ENCODE peak calls at places on chromosomes 7 and 10, in four cellular contexts. A, D, I and W are unnamed samples.

GRCh38 chr7:33195264-33195663 is 65.9 kb downstream of the BBS9 start:
- DNase-seq in A (no peak), D (no peak), I (no peak), W (peak; percentile 82)

GRCh38 chr7:91264083-91264923 is at the start of gene FZD1:
- DNase-seq in I (peak; percentile 95), D (peak; percentile 99), A (peak; percentile 99), W (peak; percentile 100)

GRCh38 chr7:139192014-139192706 is 38.9 kb upstream of the UBN2 start:
- DNase-seq in I (no peak), D (no peak), A (no peak), W (peak; percentile 11)

GRCh38 chr10:128573236-128573800 is 447.1 kb upstream of the MKI67 start:
- DNase-seq in D (no peak), I (no peak), A (no peak), W (no peak)

GRCh38 chr7:78769551-78770101 is 683.8 kb downstream of the MAGI2 start:
- DNase-seq in A (no peak), I (no peak), D (no peak), W (peak; percentile 41)

GRCh38 chr7:128076831-128077271 is 45.6 kb upstream of the LRRC4 start:
- DNase-seq in I (peak; percentile 81), D (no peak), A (peak; percentile 34), W (no peak)

GRCh38 chr10:60967854-60968484 is 24.0 kb upstream of the RHOBTB1 start:
- DNase-seq in A (no peak), I (no peak), D (peak; percentile 58), W (no peak)

GRCh38 chr10:77898323-77899079 is 28.1 kb downstream of the DLG5 start:
- DNase-seq in D (no peak), I (peak; percentile 43), A (peak; percentile 31), W (no peak)

GRCh38 chr10:86711957-86712708 is 43.8 kb downstream of the LDB3 start:
- DNase-seq in I (peak; percentile 58), A (peak; percentile 67), D (no peak), W (no peak)

GRCh38 chr10:123402656-123403055 is 248.5 kb downstream of the BUB3 start:
- DNase-seq in A (no peak), D (no peak), I (no peak), W (no peak)

GRCh38 chr10:123269017-123269552 is 114.9 kb downstream of the BUB3 start:
- DNase-seq in I (no peak), D (no peak), A (no peak), W (no peak)

GRCh38 chr10:109956454-109957091 is 33.3 kb upstream of the XPNPEP1 start:
- DNase-seq in I (peak; percentile 55), D (peak; percentile 67), A (peak; percentile 55), W (no peak)

GRCh38 chr7:41107330-41107937 is 595.5 kb downstream of the INHBA start:
- DNase-seq in A (no peak), D (no peak), I (no peak), W (no peak)

GRCh38 chr7:78326870-78327269 is 528.3 kb downstream of the PHTF2 start:
- DNase-seq in D (no peak), I (no peak), A (no peak), W (peak; percentile 27)

GRCh38 chr7:84546403-84546802 is 351.8 kb upstream of the SEMA3A start:
- DNase-seq in A (peak; percentile 32), I (no peak), D (no peak), W (no peak)

GRCh38 chr10:43921881-43922280 is 273.2 kb upstream of the ZNF32 start:
- DNase-seq in A (no peak), I (no peak), D (no peak), W (no peak)

GRCh38 chr7:135744938-135745701 is 3.5 kb downstream of the FAM180A start:
- DNase-seq in I (no peak), D (no peak), A (no peak), W (peak; percentile 76)

GRCh38 chr10:71685554-71686202 is 33.9 kb downstream of the C10orf105 start:
- DNase-seq in I (no peak), D (no peak), A (peak; percentile 25), W (no peak)

GRCh38 chr10:93225938-93226337 is 152.2 kb downstream of the CYP26A1 start:
- DNase-seq in I (no peak), A (no peak), D (no peak), W (no peak)

GRCh38 chr10:124917168-124917938 is 24.6 kb upstream of the ZRANB1 start:
- DNase-seq in A (peak; percentile 54), I (peak; percentile 55), D (peak; percentile 47), W (peak; percentile 71)

GRCh38 chr10:33271969-33272583 is 62.4 kb downstream of the NRP1 start:
- DNase-seq in A (no peak), D (no peak), I (no peak), W (peak; percentile 67)

GRCh38 chr10:63901916-63902315 is 380.7 kb downstream of the REEP3 start:
- DNase-seq in A (no peak), I (no peak), D (no peak), W (peak; percentile 59)

GRCh38 chr10:62084434-62084833 is 182.9 kb downstream of the ARID5B start:
- DNase-seq in A (no peak), I (no peak), D (no peak), W (peak; percentile 31)

GRCh38 chr7:156028521-156028920 is 216.3 kb upstream of the SHH start:
- DNase-seq in A (no peak), D (no peak), I (no peak), W (no peak)

GRCh38 chr7:252216-252965 is 37.6 kb upstream of the FOXL3 start:
- DNase-seq in A (no peak), I (no peak), D (no peak), W (no peak)

GRCh38 chr7:255038-255435 is 34.9 kb upstream of the FOXL3 start:
- DNase-seq in D (peak; percentile 14), I (no peak), A (no peak), W (no peak)

GRCh38 chr7:254337-255037 is 35.5 kb upstream of the FOXL3 start:
- DNase-seq in D (no peak), A (no peak), I (no peak), W (no peak)

GRCh38 chr7:252981-253380 is 37.0 kb upstream of the FOXL3 start:
- DNase-seq in A (no peak), D (no peak), I (no peak), W (no peak)

DNA sequence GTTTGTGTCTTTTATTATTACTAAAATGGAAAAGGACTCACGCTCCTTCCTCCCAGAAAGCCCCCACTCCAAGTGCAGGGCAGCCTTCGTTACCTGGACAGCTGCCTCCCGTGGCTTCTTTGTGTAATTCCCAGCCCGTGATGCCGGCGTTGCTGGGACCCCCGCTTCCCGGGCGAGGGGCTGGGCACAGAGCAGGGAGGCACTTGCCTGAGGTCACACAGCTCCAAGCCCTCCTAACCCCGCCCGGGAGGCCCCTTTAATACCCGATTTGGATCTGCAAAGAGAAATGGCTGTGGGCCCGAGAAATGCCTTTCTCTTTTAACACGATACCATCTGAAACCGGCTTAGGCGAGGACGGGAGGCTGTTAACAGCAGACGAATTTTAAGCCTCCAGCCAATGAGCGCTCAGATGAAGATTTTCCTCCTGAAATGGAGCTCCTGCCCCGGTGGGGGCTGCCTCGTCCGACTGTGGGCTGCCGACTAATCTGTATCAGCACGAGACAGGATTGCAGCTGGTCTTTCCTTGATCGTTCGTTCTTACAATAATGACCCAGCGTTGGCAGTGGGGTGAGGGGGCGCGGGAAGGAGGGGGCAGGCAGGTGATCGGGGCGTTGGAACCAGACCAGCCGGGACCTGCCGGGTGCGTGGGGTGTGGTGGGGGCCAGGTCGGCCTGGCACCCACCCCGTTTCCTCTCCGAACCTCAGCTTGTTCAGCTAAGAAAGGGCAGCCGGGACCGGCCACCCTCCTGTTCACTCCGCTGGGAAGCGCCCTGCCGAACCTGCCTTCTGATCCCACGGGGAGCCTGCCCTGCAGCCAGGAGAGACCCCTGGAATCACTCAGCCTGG is 36.3 kb upstream of the FOXL3 start:
- DNase-seq in A (no peak), I (no peak), D (no peak), W (no peak)
- H3K36me3 ChIP-seq in A (no peaks in the 10 kb centered on the region), I (no peaks in the 10 kb centered on the region), D (no peaks in the 10 kb centered on the region), W (peaks cover 88% of the 10 kb centered on the region)

GRCh38 chr7:1512781-1513656 is 8.8 kb upstream of the INTS1 start:
- DNase-seq in I (peak; percentile 15), A (no peak), D (peak; percentile 68), W (peak; percentile 74)
- H3K4me3 ChIP-seq in I (no peak overlapping the region), A (no peak overlapping the region), D (no peak overlapping the region), W (no peak overlapping the region)

DNA sequence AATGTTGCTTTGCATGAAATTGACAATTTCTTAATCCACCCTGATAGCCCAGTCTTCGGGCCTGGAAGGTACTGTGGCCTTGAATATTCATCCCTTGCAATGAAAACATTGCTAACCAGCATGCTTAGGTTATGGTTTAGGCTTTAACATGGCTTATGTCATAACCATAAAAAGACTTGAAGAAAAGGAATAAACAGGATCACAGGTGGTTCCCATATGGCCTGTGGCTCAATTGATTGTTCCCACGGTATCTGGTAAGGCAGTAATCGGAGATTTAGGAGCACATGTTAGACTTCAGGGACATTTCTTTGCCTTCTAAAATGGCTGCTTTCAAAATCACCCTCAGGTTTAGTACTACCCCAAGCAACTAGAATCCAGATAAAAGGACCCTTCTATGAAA is 139.5 kb downstream of the ST7 start:
- DNase-seq in A (no peak), I (no peak), D (no peak), W (no peak)
- H3K4me1 ChIP-seq in A (no peaks in the 10 kb centered on the region), I (peaks cover 14% of the 10 kb centered on the region), D (peaks cover 29% of the 10 kb centered on the region), W (peaks cover 3% of the 10 kb centered on the region)

GRCh38 chr10:97434055-97434454 is 8.1 kb downstream of the PGAM1 start:
- DNase-seq in A (no peak), I (no peak), D (no peak), W (no peak)

GRCh38 chr10:97434557-97434956 is 8.6 kb downstream of the PGAM1 start:
- DNase-seq in A (no peak), I (no peak), D (no peak), W (no peak)

GRCh38 chr10:97433430-97434001 is 7.5 kb downstream of the PGAM1 start:
- DNase-seq in A (no peak), D (no peak), I (no peak), W (no peak)

GRCh38 chr10:97435211-97435610 is 9.2 kb downstream of the PGAM1 start:
- DNase-seq in D (no peak), A (no peak), I (no peak), W (no peak)
- H3K36me3 ChIP-seq in D (peaks cover 64% of the 10 kb centered on the region), A (peaks cover 11% of the 10 kb centered on the region), I (peaks cover 71% of the 10 kb centered on the region), W (peaks cover 73% of the 10 kb centered on the region)

GRCh38 chr10:103276941-103277712 is at the start of gene INA:
- DNase-seq in D (no peak), A (peak; percentile 94), I (peak; percentile 87), W (peak; percentile 78)
- H3K4me3 ChIP-seq in D (no peak within 1 kb of the TSS), A (peak within 1 kb of the TSS; percentile 54), I (peak within 1 kb of the TSS; percentile 74), W (peak within 1 kb of the TSS; percentile 71)

GRCh38 chr10:103717341-103718246 is 137.8 kb downstream of the SH3PXD2A start:
- DNase-seq in I (no peak), D (no peak), A (no peak), W (no peak)

GRCh38 chr10:103718247-103718620 is 137.1 kb downstream of the SH3PXD2A start:
- DNase-seq in A (no peak), I (no peak), D (no peak), W (no peak)

GRCh38 chr10:103714232-103714891 is 141.0 kb downstream of the SH3PXD2A start:
- DNase-seq in D (no peak), A (no peak), I (no peak), W (no peak)

GRCh38 chr10:103715430-103715829 is 139.9 kb downstream of the SH3PXD2A start:
- DNase-seq in A (no peak), I (no peak), D (no peak), W (peak; percentile 54)

GRCh38 chr10:103716206-103717160 is 138.9 kb downstream of the SH3PXD2A start:
- DNase-seq in A (no peak), I (no peak), D (no peak), W (no peak)
- H3K4me1 ChIP-seq in A (peaks cover 3% of the 10 kb centered on the region), I (peaks cover 14% of the 10 kb centered on the region), D (no peaks in the 10 kb centered on the region), W (peaks cover 4% of the 10 kb centered on the region)